ENCODE peak calls at places on chromosomes 11 and 22, in ten cellular contexts. L is psoas muscle, T is AG04449, H is left lung, U is Calu3, P is lower leg skin, R is GM13976, X is lower lobe of right lung, C is WTC11, O is cardiac fibroblast. K is an unnamed sample.

GRCh38 chr11:325796-326591 is 5.3 kb upstream of the IFITM3 start:
- DNase-seq in L (no peak), T (no peak), H (peak), U (no peak), P (no peak), R (no peak), X (no peak), C (no peak), O (no peak), K (no peak)

GRCh38 chr22:32123657-32124056 is 35.4 kb downstream of the C22orf42 start:
- DNase-seq in L (no peak), T (no peak), H (no peak), U (peak), P (no peak), R (no peak), X (no peak), C (peak), O (no peak), K (no peak)

GRCh38 chr11:28488336-28488735 is 380.1 kb downstream of the METTL15 start:
- DNase-seq in L (no peak), T (no peak), H (no peak), U (no peak), P (no peak), R (no peak), X (no peak), C (no peak), O (no peak), K (no peak)

GRCh38 chr11:6757373-6757967 is 14.3 kb downstream of the OR2AG2 start:
- DNase-seq in L (no peak), T (peak), H (peak), U (peak), P (peak), R (peak), X (no peak), C (peak), O (peak), K (peak)

GRCh38 chr22:31488988-31489617 is 539 bp downstream of the EIF4ENIF1 start:
- DNase-seq in L (peak), T (no peak), H (peak), U (peak), P (no peak), R (peak), X (peak), C (peak), O (peak), K (peak)

GRCh38 chr11:65478411-65479183 is 20.2 kb upstream of the MALAT1 start:
- DNase-seq in L (peak), T (no peak), H (no peak), U (no peak), P (no peak), R (peak), X (peak), C (no peak), O (peak), K (no peak)

GRCh38 chr11:47586043-47586442 is 435 bp upstream of the FAM180B start:
- DNase-seq in L (no peak), T (no peak), H (no peak), U (no peak), P (no peak), R (no peak), X (no peak), C (no peak), O (no peak), K (no peak)

GRCh38 chr11:117663389-117663788 is 133.6 kb downstream of the DSCAML1 start:
- DNase-seq in L (peak), T (no peak), H (no peak), U (no peak), P (no peak), R (no peak), X (no peak), C (no peak), O (no peak), K (no peak)

GRCh38 chr11:41319434-41319833 is 140.0 kb downstream of the LRRC4C start:
- DNase-seq in L (no peak), T (no peak), H (no peak), U (no peak), P (no peak), R (no peak), X (no peak), C (no peak), O (no peak), K (no peak)

GRCh38 chr22:50072167-50072555 is 13.1 kb downstream of the MLC1 start:
- DNase-seq in L (no peak), T (no peak), H (no peak), U (no peak), P (no peak), R (no peak), X (no peak), C (no peak), O (no peak), K (no peak)

GRCh38 chr11:35014352-35014751 is 97.9 kb downstream of the PDHX start:
- DNase-seq in L (no peak), T (peak), H (no peak), U (no peak), P (no peak), R (no peak), X (no peak), C (no peak), O (peak), K (no peak)

GRCh38 chr11:75873417-75874148 is 58.6 kb downstream of the UVRAG start:
- DNase-seq in L (no peak), T (no peak), H (no peak), U (no peak), P (no peak), R (peak), X (no peak), C (no peak), O (no peak), K (peak)

GRCh38 chr11:12017243-12017678 is 8.8 kb upstream of the DKK3 start:
- DNase-seq in L (no peak), T (peak), H (no peak), U (no peak), P (no peak), R (no peak), X (no peak), C (no peak), O (peak), K (no peak)

GRCh38 chr11:84780689-84781293 is 846.4 kb downstream of the DLG2 start:
- DNase-seq in L (no peak), T (peak), H (no peak), U (no peak), P (no peak), R (no peak), X (no peak), C (no peak), O (peak), K (no peak)

GRCh38 chr22:50600541-50600940 is at the start of gene MAPK8IP2:
- DNase-seq in L (no peak), T (no peak), H (no peak), U (no peak), P (no peak), R (peak), X (no peak), C (no peak), O (no peak), K (peak)

GRCh38 chr11:27973851-27974536 is 134.0 kb downstream of the KIF18A start:
- DNase-seq in L (no peak), T (no peak), H (no peak), U (no peak), P (no peak), R (no peak), X (no peak), C (no peak), O (no peak), K (no peak)

GRCh38 chr22:40487663-40488249 is 117.4 kb downstream of the SGSM3 start:
- DNase-seq in L (no peak), T (no peak), H (no peak), U (no peak), P (no peak), R (peak), X (no peak), C (no peak), O (peak), K (peak)

GRCh38 chr11:43214471-43214870 is 97.3 kb upstream of the API5 start:
- DNase-seq in L (no peak), T (no peak), H (no peak), U (no peak), P (no peak), R (no peak), X (no peak), C (no peak), O (no peak), K (no peak)

GRCh38 chr22:42624551-42625106 is 9.9 kb upstream of the POLDIP3 start:
- DNase-seq in L (no peak), T (no peak), H (no peak), U (no peak), P (no peak), R (no peak), X (no peak), C (no peak), O (no peak), K (no peak)

GRCh38 chr11:355581-356458 is 13.5 kb upstream of the B4GALNT4 start:
- DNase-seq in L (peak), T (peak), H (peak), U (peak), P (peak), R (peak), X (peak), C (peak), O (peak), K (peak)

GRCh38 chr11:78469905-78470304 is 52.3 kb upstream of the GAB2 start:
- DNase-seq in L (no peak), T (no peak), H (no peak), U (no peak), P (no peak), R (no peak), X (no peak), C (no peak), O (no peak), K (no peak)

GRCh38 chr22:44383652-44384562 is 71.2 kb upstream of the SHISAL1 start:
- DNase-seq in L (peak), T (no peak), H (no peak), U (no peak), P (no peak), R (no peak), X (peak), C (no peak), O (no peak), K (no peak)

GRCh38 chr11:16859651-16860050 is 121.2 kb downstream of the C11orf58 start:
- DNase-seq in L (no peak), T (no peak), H (no peak), U (no peak), P (no peak), R (no peak), X (no peak), C (no peak), O (no peak), K (no peak)

GRCh38 chr22:46352691-46353386 is 17.3 kb downstream of the TRMU start:
- DNase-seq in L (peak), T (no peak), H (peak), U (peak), P (no peak), R (no peak), X (peak), C (no peak), O (peak), K (no peak)

GRCh38 chr22:31637375-31637937 is 24.6 kb downstream of the PISD start:
- DNase-seq in L (no peak), T (no peak), H (peak), U (no peak), P (no peak), R (peak), X (peak), C (no peak), O (peak), K (peak)

GRCh38 chr22:46546466-46547178 is 9.2 kb upstream of the CELSR1 start:
- DNase-seq in L (peak), T (no peak), H (peak), U (peak), P (no peak), R (no peak), X (peak), C (no peak), O (peak), K (no peak)

GRCh38 chr11:123654566-123655081 is at the start of gene SCN3B:
- DNase-seq in L (peak), T (no peak), H (peak), U (peak), P (no peak), R (peak), X (peak), C (peak), O (peak), K (peak)

GRCh38 chr11:72141066-72141465 is 5.5 kb downstream of the FOLR3 start:
- DNase-seq in L (no peak), T (peak), H (no peak), U (no peak), P (no peak), R (no peak), X (no peak), C (no peak), O (peak), K (no peak)

GRCh38 chr11:69086152-69086551 is 37.4 kb downstream of the TPCN2 start:
- DNase-seq in L (peak), T (no peak), H (no peak), U (no peak), P (no peak), R (no peak), X (no peak), C (peak), O (peak), K (no peak)

GRCh38 chr11:46564459-46564858 is 29.4 kb downstream of the AMBRA1 start:
- DNase-seq in L (no peak), T (no peak), H (no peak), U (no peak), P (no peak), R (no peak), X (no peak), C (no peak), O (peak), K (no peak)

GRCh38 chr11:123451183-123451907 is 21.3 kb downstream of the GRAMD1B start:
- DNase-seq in L (no peak), T (no peak), H (no peak), U (no peak), P (no peak), R (no peak), X (no peak), C (no peak), O (no peak), K (no peak)

GRCh38 chr11:60971520-60971919 is at the start of gene CD6:
- DNase-seq in L (no peak), T (no peak), H (no peak), U (no peak), P (no peak), R (peak), X (no peak), C (no peak), O (no peak), K (no peak)

GRCh38 chr11:85939099-85940015 is 84.2 kb downstream of the CCDC83 start:
- DNase-seq in L (no peak), T (no peak), H (no peak), U (no peak), P (no peak), R (no peak), X (no peak), C (no peak), O (no peak), K (no peak)

GRCh38 chr22:32858121-32858703 is 56.7 kb downstream of the TIMP3 start:
- DNase-seq in L (no peak), T (no peak), H (peak), U (no peak), P (no peak), R (no peak), X (no peak), C (no peak), O (no peak), K (no peak)

GRCh38 chr11:129528296-129528695 is 152.6 kb downstream of the BARX2 start:
- DNase-seq in L (no peak), T (no peak), H (no peak), U (no peak), P (no peak), R (no peak), X (no peak), C (no peak), O (no peak), K (no peak)
- TF ChIP-seq CTCF in L (no peak), T (no peak), H (no peak), U (no peak), P (no peak), R (no peak), X (no peak), C (no peak), O (no peak), K (no peak)

GRCh38 chr22:25827415-25827814 is 85.4 kb downstream of the MYO18B start:
- DNase-seq in L (no peak), T (no peak), H (no peak), U (no peak), P (no peak), R (no peak), X (no peak), C (no peak), O (no peak), K (no peak)
- TF ChIP-seq CTCF in L (no peak), T (no peak), H (no peak), U (no peak), P (no peak), R (no peak), X (no peak), C (no peak), O (no peak), K (no peak)

DNA sequence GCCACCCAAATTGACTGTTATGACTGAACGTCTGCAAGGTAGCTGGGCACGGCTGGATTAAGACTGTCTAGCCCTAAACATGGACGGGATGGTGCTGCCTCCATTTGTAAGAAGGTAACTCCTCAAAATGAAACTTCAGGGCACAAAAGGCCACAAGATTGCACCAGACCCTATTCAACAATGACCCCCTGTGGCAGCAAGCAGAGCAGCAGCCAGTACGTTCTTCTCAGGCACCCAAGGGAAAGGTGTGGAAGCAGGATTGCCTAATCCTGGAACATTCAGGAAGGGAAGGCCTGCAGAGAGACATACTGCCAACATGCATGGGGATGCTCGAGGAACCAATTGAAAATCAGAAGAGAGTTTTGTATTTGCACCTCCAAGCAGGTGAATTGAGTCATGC is 4.5 kb upstream of the TBX10 start:
- DNase-seq in L (no peak), T (no peak), H (peak), U (no peak), P (no peak), R (no peak), X (no peak), C (peak), O (no peak), K (no peak)
- TF ChIP-seq CTCF in L (no peak), T (no peak), H (no peak), U (peak), P (no peak), R (no peak), X (no peak), C (no peak), O (peak), K (peak)

DNA sequence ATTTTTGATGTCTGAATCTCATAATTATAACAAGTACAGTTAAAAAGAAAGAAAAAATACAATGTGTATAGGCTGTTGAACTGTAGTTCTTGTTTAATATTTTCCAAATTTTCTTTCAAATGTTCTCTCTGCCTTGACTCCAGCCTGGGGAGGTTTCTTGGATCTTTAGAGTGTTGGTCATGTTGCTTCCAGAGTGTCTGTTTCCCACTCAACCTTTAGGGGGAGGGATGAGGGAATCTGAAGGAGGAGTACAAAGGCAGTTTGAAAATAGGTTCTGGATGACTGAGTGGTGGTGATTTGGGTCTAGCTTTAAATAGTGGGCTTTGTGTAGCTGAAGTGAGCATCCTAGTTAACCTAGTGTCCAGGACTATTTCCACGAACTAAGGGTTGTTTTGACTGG is 2.0 kb downstream of the CTNND1 start:
- DNase-seq in L (no peak), T (no peak), H (no peak), U (no peak), P (no peak), R (no peak), X (no peak), C (no peak), O (peak), K (no peak)
- TF ChIP-seq CTCF in L (peak), T (peak), H (peak), U (no peak), P (no peak), R (no peak), X (peak), C (no peak), O (peak), K (no peak)

GRCh38 chr11:24233041-24233440 is 263.8 kb upstream of the LUZP2 start:
- DNase-seq in L (no peak), T (no peak), H (no peak), U (no peak), P (no peak), R (no peak), X (no peak), C (no peak), O (no peak), K (no peak)

GRCh38 chr11:24240496-24240895 is 256.4 kb upstream of the LUZP2 start:
- DNase-seq in L (no peak), T (no peak), H (no peak), U (no peak), P (no peak), R (no peak), X (no peak), C (no peak), O (no peak), K (no peak)

GRCh38 chr11:24239930-24240329 is 256.9 kb upstream of the LUZP2 start:
- DNase-seq in L (no peak), T (no peak), H (no peak), U (no peak), P (no peak), R (no peak), X (no peak), C (no peak), O (no peak), K (no peak)

GRCh38 chr11:24239016-24239720 is 257.7 kb upstream of the LUZP2 start:
- DNase-seq in L (no peak), T (peak), H (no peak), U (no peak), P (no peak), R (no peak), X (no peak), C (no peak), O (peak), K (no peak)

DNA sequence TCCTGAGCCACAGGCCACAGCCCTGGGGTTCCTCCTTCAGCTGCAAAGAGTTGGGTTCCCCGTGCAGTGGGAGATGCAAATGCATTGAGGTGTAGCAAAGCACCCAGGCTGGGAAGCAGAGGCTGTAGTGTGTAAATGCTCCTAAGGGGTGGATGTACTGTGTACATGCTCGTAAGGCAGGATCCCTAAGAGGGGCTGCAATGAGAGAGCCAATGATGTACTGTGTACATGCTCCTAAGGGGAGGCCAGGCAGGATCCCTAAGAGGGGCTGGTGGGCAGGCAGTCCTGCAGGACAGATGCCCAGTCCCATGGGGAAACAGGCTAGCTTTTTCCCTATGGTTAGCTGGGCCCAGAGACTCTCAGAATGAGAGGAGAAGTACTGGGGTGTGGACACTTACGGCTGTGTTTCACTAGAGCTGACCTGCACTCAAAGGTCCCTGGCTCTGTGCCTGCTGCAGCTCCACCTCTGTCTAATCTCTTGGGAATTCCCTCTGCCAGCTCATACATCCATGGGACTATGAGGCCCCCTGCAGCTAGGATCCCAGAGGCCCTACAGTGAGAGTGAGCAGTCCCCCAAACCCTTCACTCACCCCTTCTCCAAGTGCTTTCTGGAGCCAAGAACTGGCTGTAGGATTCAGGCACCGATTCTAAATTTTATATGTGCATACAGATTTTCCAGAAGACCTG is 261.9 kb upstream of the LUZP2 start:
- DNase-seq in L (no peak), T (no peak), H (peak), U (peak), P (no peak), R (no peak), X (peak), C (no peak), O (peak), K (no peak)
- TF ChIP-seq CTCF in L (no peak), T (peak), H (no peak), U (no peak), P (no peak), R (no peak), X (no peak), C (no peak), O (no peak), K (no peak)